ENCODE peak calls at places on chromosomes 4 and X, in seven cellular contexts. One of them, this sample, is unnamed.
A peak's percentile ranks its signal among the peaks of the same experiment; 100 is the strongest.

GRCh38 chrX:40468033-40468979 is 112.5 kb upstream of the ATP6AP2 start:
- DNase-seq in choroid plexus epithelial cell: peak; percentile 52
- DNase-seq in HCT116: peak; percentile 47
- DNase-seq in AG10803: peak; percentile 64
- DNase-seq in bronchial epithelial cell: peak; percentile 40
- DNase-seq in cardiac muscle cell: peak; percentile 85
- DNase-seq in body of pancreas: peak; percentile 80
- DNase-seq in this sample: peak; percentile 14

GRCh38 chr4:27692098-27692679 is 831.5 kb downstream of the STIM2 start:
- DNase-seq in choroid plexus epithelial cell: peak; percentile 63
- DNase-seq in body of pancreas: peak; percentile 13
- DNase-seq in HCT116: peak; percentile 45
- DNase-seq in cardiac muscle cell: peak; percentile 42
- DNase-seq in bronchial epithelial cell: peak; percentile 64
- DNase-seq in AG10803: peak; percentile 3
- DNase-seq in this sample: peak; percentile 35

GRCh38 chr4:74039065-74039763 is 725 bp upstream of the CXCL3 start:
- DNase-seq in HCT116: no peak
- DNase-seq in bronchial epithelial cell: no peak
- DNase-seq in body of pancreas: no peak
- DNase-seq in cardiac muscle cell: no peak
- DNase-seq in AG10803: peak; percentile 17
- DNase-seq in choroid plexus epithelial cell: peak; percentile 55
- DNase-seq in this sample: peak; percentile 26

GRCh38 chrX:45329217-45329616 is 128.5 kb upstream of the DIPK2B start:
- DNase-seq in cardiac muscle cell: no peak
- DNase-seq in AG10803: peak; percentile 22
- DNase-seq in bronchial epithelial cell: no peak
- DNase-seq in HCT116: peak; percentile 12
- DNase-seq in choroid plexus epithelial cell: no peak
- DNase-seq in body of pancreas: no peak
- DNase-seq in this sample: no peak

GRCh38 chr4:175970734-175971133 is 94.9 kb upstream of the WDR17 start:
- DNase-seq in body of pancreas: no peak
- DNase-seq in AG10803: no peak
- DNase-seq in bronchial epithelial cell: no peak
- DNase-seq in cardiac muscle cell: no peak
- DNase-seq in HCT116: no peak
- DNase-seq in choroid plexus epithelial cell: no peak
- DNase-seq in this sample: no peak

GRCh38 chr4:68447201-68447600 is at the start of gene TMPRSS11E:
- DNase-seq in bronchial epithelial cell: peak; percentile 86
- DNase-seq in cardiac muscle cell: no peak
- DNase-seq in AG10803: no peak
- DNase-seq in body of pancreas: no peak
- DNase-seq in HCT116: peak; percentile 26
- DNase-seq in choroid plexus epithelial cell: no peak
- DNase-seq in this sample: no peak

GRCh38 chrX:85391879-85392238 is 12.4 kb upstream of the POF1B start:
- DNase-seq in AG10803: no peak
- DNase-seq in body of pancreas: no peak
- DNase-seq in bronchial epithelial cell: no peak
- DNase-seq in cardiac muscle cell: no peak
- DNase-seq in HCT116: no peak
- DNase-seq in choroid plexus epithelial cell: no peak
- DNase-seq in this sample: no peak

GRCh38 chr4:79872738-79873137 is 200.3 kb downstream of the ANTXR2 start:
- DNase-seq in bronchial epithelial cell: no peak
- DNase-seq in choroid plexus epithelial cell: no peak
- DNase-seq in body of pancreas: no peak
- DNase-seq in cardiac muscle cell: no peak
- DNase-seq in AG10803: no peak
- DNase-seq in HCT116: no peak
- DNase-seq in this sample: no peak

GRCh38 chr4:185799442-185799841 is 12.6 kb downstream of the SORBS2 start:
- DNase-seq in cardiac muscle cell: no peak
- DNase-seq in choroid plexus epithelial cell: no peak
- DNase-seq in bronchial epithelial cell: no peak
- DNase-seq in body of pancreas: no peak
- DNase-seq in HCT116: no peak
- DNase-seq in AG10803: no peak
- DNase-seq in this sample: no peak

GRCh38 chrX:37000140-37000539 is 8.0 kb upstream of the FAM47C start:
- DNase-seq in choroid plexus epithelial cell: no peak
- DNase-seq in bronchial epithelial cell: no peak
- DNase-seq in cardiac muscle cell: no peak
- DNase-seq in HCT116: no peak
- DNase-seq in AG10803: no peak
- DNase-seq in body of pancreas: no peak
- DNase-seq in this sample: no peak

GRCh38 chr4:4995103-4995761 is 24.0 kb downstream of the CYTL1 start:
- DNase-seq in AG10803: peak; percentile 68
- DNase-seq in body of pancreas: peak; percentile 72
- DNase-seq in choroid plexus epithelial cell: peak; percentile 67
- DNase-seq in bronchial epithelial cell: peak; percentile 37
- DNase-seq in cardiac muscle cell: peak; percentile 85
- DNase-seq in HCT116: peak; percentile 54
- DNase-seq in this sample: peak; percentile 68

GRCh38 chr4:144906181-144906895 is 191.7 kb downstream of the ANAPC10 start:
- DNase-seq in cardiac muscle cell: no peak
- DNase-seq in body of pancreas: no peak
- DNase-seq in bronchial epithelial cell: peak; percentile 54
- DNase-seq in HCT116: no peak
- DNase-seq in choroid plexus epithelial cell: peak; percentile 68
- DNase-seq in AG10803: no peak
- DNase-seq in this sample: peak; percentile 42

DNA sequence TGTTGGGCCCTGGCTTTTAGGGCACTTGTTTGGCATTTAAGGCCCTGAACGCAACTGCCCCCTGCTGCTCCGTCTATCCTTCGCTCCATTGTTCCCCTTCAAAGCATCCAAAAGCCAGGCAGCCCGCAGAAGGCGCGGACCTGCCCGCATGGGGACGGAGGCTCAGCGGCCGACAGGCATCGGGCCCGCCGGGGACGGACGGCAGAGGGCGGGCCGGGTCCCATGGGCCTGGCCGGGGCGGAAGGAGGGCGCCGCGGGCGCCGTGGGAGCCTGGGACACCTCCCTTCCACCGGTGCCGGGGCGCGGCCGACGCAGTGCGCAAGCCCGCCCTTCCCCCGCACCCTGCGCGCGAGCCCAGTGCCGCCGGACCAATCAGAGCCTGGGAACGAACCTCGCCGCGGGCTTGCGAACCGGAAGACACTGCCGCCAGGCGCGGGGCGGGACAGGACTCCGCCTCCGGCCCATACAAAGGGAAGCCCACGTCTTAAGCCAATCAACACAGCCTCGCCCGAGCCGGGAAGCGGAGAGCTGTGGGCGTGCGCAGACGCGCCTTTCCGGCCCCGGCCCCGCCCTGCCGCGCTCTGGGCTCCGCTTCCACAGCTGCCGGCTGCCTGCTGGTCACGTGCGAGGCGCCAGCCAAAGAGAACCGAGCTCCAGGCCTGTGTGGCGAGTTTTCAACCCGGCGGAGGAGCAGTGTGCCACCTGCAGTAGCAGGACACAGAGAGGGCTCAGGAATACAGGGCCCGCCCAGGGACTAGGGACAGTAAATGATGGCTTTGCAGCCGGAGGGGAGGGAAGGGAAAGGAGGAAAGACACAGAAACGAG is 2.1 kb upstream of the ARHGAP4 start:
- DNase-seq in choroid plexus epithelial cell: peak; percentile 99
- DNase-seq in AG10803: peak; percentile 98
- DNase-seq in cardiac muscle cell: peak; percentile 94
- DNase-seq in body of pancreas: peak; percentile 97
- DNase-seq in bronchial epithelial cell: peak; percentile 90
- DNase-seq in HCT116: peak; percentile 93
- DNase-seq in this sample: peak; percentile 98
- TF ChIP-seq CTCF in choroid plexus epithelial cell: peak; percentile 13
- TF ChIP-seq CTCF in AG10803: peak; percentile 21
- TF ChIP-seq CTCF in cardiac muscle cell: peak; percentile 27
- TF ChIP-seq CTCF in body of pancreas: no peak
- TF ChIP-seq CTCF in bronchial epithelial cell: no peak
- TF ChIP-seq CTCF in HCT116: no peak
- TF ChIP-seq CTCF in this sample: no peak

DNA sequence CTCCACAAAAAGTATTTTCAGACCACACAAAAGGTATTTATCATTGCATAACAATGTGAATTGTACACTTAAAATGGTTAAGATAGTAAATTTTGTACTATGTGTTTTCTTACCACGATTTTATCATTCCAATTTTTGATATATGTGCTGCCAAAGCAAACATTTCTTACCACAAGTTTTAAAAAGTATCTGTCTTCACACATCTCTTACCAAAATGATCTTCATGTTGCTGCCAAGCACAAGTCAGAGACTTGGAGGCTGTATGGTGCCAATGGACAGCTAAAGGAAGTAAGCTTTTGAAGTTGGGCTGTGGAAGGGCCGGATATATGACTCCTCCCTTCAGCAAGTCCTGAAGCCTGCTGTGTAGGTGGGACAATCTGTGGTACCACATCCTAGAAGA is 67.9 kb downstream of the TMLHE start:
- DNase-seq in HCT116: no peak
- DNase-seq in cardiac muscle cell: no peak
- DNase-seq in choroid plexus epithelial cell: peak; percentile 21
- DNase-seq in AG10803: peak; percentile 53
- DNase-seq in bronchial epithelial cell: no peak
- DNase-seq in body of pancreas: no peak
- DNase-seq in this sample: no peak
- H3K4me3 ChIP-seq in HCT116: no peak overlapping the region
- H3K4me3 ChIP-seq in cardiac muscle cell: no peak overlapping the region
- H3K4me3 ChIP-seq in choroid plexus epithelial cell: no peak overlapping the region
- H3K4me3 ChIP-seq in AG10803: no peak overlapping the region
- H3K4me3 ChIP-seq in bronchial epithelial cell: no peak overlapping the region
- H3K4me3 ChIP-seq in body of pancreas: no peak overlapping the region
- H3K4me3 ChIP-seq in this sample: no peak overlapping the region

DNA sequence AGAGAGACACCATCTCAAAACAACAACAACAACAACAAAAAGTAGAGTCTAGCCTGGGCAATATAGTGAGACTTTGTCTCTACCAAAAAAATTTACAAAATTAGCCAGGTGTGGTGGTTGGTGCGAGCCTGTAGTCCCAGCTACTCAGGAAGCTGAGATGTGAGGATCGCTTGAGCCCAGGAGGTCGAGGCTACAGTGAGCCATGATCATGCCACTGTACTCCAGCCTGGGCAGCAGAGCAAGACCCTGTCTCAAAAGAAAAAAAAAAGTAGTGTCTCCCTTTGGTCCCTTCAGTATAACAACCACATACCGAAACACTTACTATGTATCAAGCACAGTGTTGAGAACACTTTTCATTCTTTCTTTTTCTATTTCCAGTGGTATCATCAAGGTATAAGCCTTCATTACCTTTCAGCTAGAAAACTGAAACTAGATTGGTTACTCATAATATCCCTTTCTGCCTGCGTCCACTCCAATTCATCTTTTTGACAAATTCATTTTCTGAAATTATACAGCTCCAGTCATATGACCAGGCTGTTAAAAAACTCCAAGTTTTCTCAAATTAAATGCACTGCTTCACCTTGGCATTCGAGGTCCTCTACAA is 54.1 kb downstream of the RPS6KA3 start:
- DNase-seq in HCT116: no peak
- DNase-seq in cardiac muscle cell: no peak
- DNase-seq in bronchial epithelial cell: no peak
- DNase-seq in body of pancreas: no peak
- DNase-seq in AG10803: no peak
- DNase-seq in choroid plexus epithelial cell: no peak
- DNase-seq in this sample: no peak
- TF ChIP-seq CTCF in HCT116: no peak
- TF ChIP-seq CTCF in cardiac muscle cell: no peak
- TF ChIP-seq CTCF in bronchial epithelial cell: no peak
- TF ChIP-seq CTCF in body of pancreas: no peak
- TF ChIP-seq CTCF in AG10803: no peak
- TF ChIP-seq CTCF in choroid plexus epithelial cell: no peak
- TF ChIP-seq CTCF in this sample: no peak

GRCh38 chr4:85128246-85129204 is 162.0 kb upstream of the WDFY3 start:
- DNase-seq in HCT116: no peak
- DNase-seq in body of pancreas: no peak
- DNase-seq in AG10803: no peak
- DNase-seq in choroid plexus epithelial cell: no peak
- DNase-seq in bronchial epithelial cell: no peak
- DNase-seq in cardiac muscle cell: no peak
- DNase-seq in this sample: no peak
- H3K4me3 ChIP-seq in HCT116: no peak overlapping the region
- H3K4me3 ChIP-seq in body of pancreas: no peak overlapping the region
- H3K4me3 ChIP-seq in AG10803: no peak overlapping the region
- H3K4me3 ChIP-seq in choroid plexus epithelial cell: no peak overlapping the region
- H3K4me3 ChIP-seq in bronchial epithelial cell: no peak overlapping the region
- H3K4me3 ChIP-seq in cardiac muscle cell: no peak overlapping the region
- H3K4me3 ChIP-seq in this sample: no peak overlapping the region

DNA sequence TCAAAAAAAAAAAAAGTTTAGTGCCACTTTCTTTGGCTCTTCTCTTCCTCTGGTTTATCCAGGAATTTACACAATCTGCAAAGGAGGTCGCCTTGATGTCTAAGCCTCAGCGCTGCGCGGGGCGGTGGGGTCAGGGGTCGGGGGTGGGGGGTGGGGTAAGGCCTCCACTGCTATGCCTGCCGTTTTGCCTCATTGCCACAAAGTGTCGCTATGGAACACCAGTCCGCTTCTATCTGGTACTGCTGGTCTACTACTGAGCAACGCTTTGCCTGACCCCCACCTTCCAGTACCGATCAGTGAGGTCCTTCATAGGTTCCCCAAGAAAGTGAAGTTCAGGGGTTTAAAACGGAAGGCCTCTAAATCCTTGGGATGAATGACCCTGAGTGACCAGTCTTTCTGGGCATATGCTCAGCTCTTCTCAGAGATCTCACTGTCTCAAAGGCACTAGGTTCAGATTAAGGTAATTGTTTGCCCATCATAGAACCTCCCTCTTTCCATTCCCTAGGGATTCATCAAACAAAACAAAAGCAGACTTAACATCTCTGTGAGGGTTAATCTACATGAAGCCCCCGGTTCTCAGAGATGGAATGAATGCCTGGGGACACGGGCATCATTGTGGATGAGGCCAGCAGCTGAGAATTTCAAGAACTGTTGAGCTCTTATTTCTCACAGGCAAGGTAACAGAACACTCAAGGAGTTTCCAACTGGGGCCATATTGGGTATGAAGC is 16.9 kb upstream of the TSR2 start:
- DNase-seq in AG10803: no peak
- DNase-seq in body of pancreas: no peak
- DNase-seq in HCT116: no peak
- DNase-seq in bronchial epithelial cell: no peak
- DNase-seq in choroid plexus epithelial cell: peak; percentile 19
- DNase-seq in cardiac muscle cell: peak; percentile 15
- DNase-seq in this sample: peak; percentile 2
- TF ChIP-seq CTCF in AG10803: no peak
- TF ChIP-seq CTCF in body of pancreas: no peak
- TF ChIP-seq CTCF in HCT116: no peak
- TF ChIP-seq CTCF in bronchial epithelial cell: no peak
- TF ChIP-seq CTCF in choroid plexus epithelial cell: peak; percentile 35
- TF ChIP-seq CTCF in cardiac muscle cell: no peak
- TF ChIP-seq CTCF in this sample: no peak